ENCODE peak calls at places on chromosomes 16 and 17, in six cellular contexts. Z, S, G, U, C and R are unnamed samples.

GRCh38 chr17:37706446-37706845 is 38.4 kb downstream of the HNF1B start:
- DNase-seq in U (no peak), S (no peak), G (no peak), Z (no peak), C (no peak), R (no peak)

GRCh38 chr16:17312100-17312732 is 158.5 kb downstream of the XYLT1 start:
- DNase-seq in C (no peak), Z (no peak), G (no peak), U (no peak), S (no peak), R (no peak)

GRCh38 chr17:36859701-36860100 is 77.6 kb upstream of the LHX1 start:
- DNase-seq in S (no peak), Z (no peak), U (no peak), C (no peak), G (no peak), R (no peak)

GRCh38 chr16:11390573-11391495 is 45.6 kb downstream of the RMI2 start:
- DNase-seq in S (no peak), U (no peak), Z (no peak), C (no peak), G (no peak), R (no peak)

GRCh38 chr17:3916013-3916696 is at the start of gene P2RX1:
- DNase-seq in Z (peak), C (peak), S (no peak), G (no peak), U (no peak), R (no peak)

GRCh38 chr16:87056083-87056482 is 261.1 kb downstream of the C16orf95 start:
- DNase-seq in C (no peak), S (no peak), G (peak), Z (no peak), U (no peak), R (peak)

GRCh38 chr16:11557811-11558210 is 28.9 kb downstream of the LITAF start:
- DNase-seq in U (no peak), Z (no peak), S (no peak), C (no peak), G (no peak), R (no peak)

GRCh38 chr16:23435500-23435899 is 17.5 kb downstream of the COG7 start:
- DNase-seq in G (peak), U (peak), Z (peak), S (no peak), C (peak), R (peak)

GRCh38 chr17:67054011-67054591 is 9.7 kb downstream of the CACNG1 start:
- DNase-seq in U (no peak), C (no peak), Z (no peak), S (no peak), G (no peak), R (no peak)

GRCh38 chr17:61444831-61445230 is 7.4 kb upstream of the TBX4 start:
- DNase-seq in G (no peak), S (no peak), U (no peak), Z (no peak), C (no peak), R (no peak)

GRCh38 chr16:68273896-68274295 is 9.6 kb downstream of the SLC7A6 start:
- DNase-seq in Z (no peak), S (no peak), G (no peak), U (no peak), C (no peak), R (no peak)

GRCh38 chr17:61455754-61456681 is 3.8 kb downstream of the TBX4 start:
- DNase-seq in U (no peak), S (no peak), Z (no peak), C (no peak), G (no peak), R (no peak)

GRCh38 chr17:32261937-32262510 is 3.6 kb upstream of the RHBDL3 start:
- DNase-seq in U (no peak), G (no peak), C (no peak), S (no peak), Z (no peak), R (no peak)

GRCh38 chr17:32256695-32257013 is 9.0 kb upstream of the RHBDL3 start:
- DNase-seq in G (no peak), Z (no peak), S (no peak), C (no peak), U (no peak), R (no peak)

GRCh38 chr17:32258383-32259121 is 7.1 kb upstream of the RHBDL3 start:
- DNase-seq in C (peak), U (no peak), G (no peak), S (no peak), Z (no peak), R (no peak)

GRCh38 chr17:32261521-32261792 is 4.2 kb upstream of the RHBDL3 start:
- DNase-seq in U (no peak), Z (no peak), S (no peak), G (no peak), C (no peak), R (no peak)

GRCh38 chr17:32259596-32259995 is 6.0 kb upstream of the RHBDL3 start:
- DNase-seq in Z (no peak), U (no peak), S (no peak), C (no peak), G (no peak), R (peak)
- H3K27ac ChIP-seq in Z (no peak), U (no peak), S (no peak), C (no peak), G (no peak), R (no peak)

GRCh38 chr17:34382586-34383224 is 19.7 kb upstream of the CCL1 start:
- DNase-seq in Z (no peak), C (no peak), G (peak), U (no peak), S (no peak), R (no peak)
- TF ChIP-seq CTCF in Z (no peak), C (no peak), G (no peak), U (no peak), S (no peak), R (no peak)

GRCh38 chr16:88804552-88805339 is 1.2 kb downstream of the CDT1 start:
- DNase-seq in G (no peak), Z (no peak), C (no peak), U (no peak), S (no peak), R (no peak)
- H3K27ac ChIP-seq in G (no peak), Z (peak), C (peak), U (no peak), S (no peak), R (no peak)

GRCh38 chr17:35612924-35613521 is 25.9 kb downstream of the AP2B1 start:
- DNase-seq in G (peak), C (peak), S (no peak), U (peak), Z (no peak), R (peak)
- TF ChIP-seq CTCF in G (peak), C (peak), S (peak), U (peak), Z (peak), R (peak)

DNA sequence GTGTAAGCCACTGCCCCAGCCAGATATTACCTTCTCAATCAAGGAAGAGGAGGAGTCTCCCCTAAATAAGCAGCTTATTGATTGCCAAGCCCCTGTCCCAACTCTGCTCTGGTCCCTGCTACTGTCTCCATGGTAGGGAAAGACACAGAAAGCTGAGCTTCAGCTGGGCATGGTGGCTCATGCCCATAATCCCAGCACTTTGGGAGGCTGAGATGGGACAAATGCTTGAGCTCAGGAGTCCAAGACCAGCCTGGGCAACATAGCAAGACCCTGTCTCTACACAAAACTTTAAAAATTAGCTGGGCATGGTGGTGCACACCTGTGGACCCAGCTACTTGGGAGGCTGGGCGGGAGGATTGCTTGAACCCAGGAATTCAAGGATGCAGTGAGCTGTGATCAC is 6.6 kb downstream of the JUP start:
- DNase-seq in Z (no peak), U (no peak), C (no peak), S (no peak), G (no peak), R (no peak)
- H3K27ac ChIP-seq in Z (no peak), U (no peak), C (no peak), S (no peak), G (no peak), R (no peak)